ENCODE peak calls at places on chromosome 11, in four cellular contexts. One of them, this sample, is unnamed.
A peak's percentile ranks its signal among the peaks of the same experiment; 100 is the strongest.

GRCh38 chr11:99063331-99063730 is 42.6 kb downstream of the CNTN5 start:
- DNase-seq in IMR-90: no peak
- DNase-seq in fibroblast of lung: no peak
- DNase-seq in OCI-LY7: no peak
- DNase-seq in this sample: no peak

GRCh38 chr11:126431401-126432064 is 76.0 kb downstream of the ST3GAL4 start:
- DNase-seq in IMR-90: peak; percentile 72
- DNase-seq in fibroblast of lung: peak; percentile 83
- DNase-seq in OCI-LY7: no peak
- DNase-seq in this sample: peak; percentile 99

GRCh38 chr11:12538889-12539421 is 135.3 kb upstream of the TEAD1 start:
- DNase-seq in fibroblast of lung: no peak
- DNase-seq in OCI-LY7: no peak
- DNase-seq in IMR-90: no peak
- DNase-seq in this sample: no peak

GRCh38 chr11:65428578-65429068 is 6.0 kb downstream of the NEAT1 start:
- DNase-seq in IMR-90: no peak
- DNase-seq in OCI-LY7: no peak
- DNase-seq in fibroblast of lung: no peak
- DNase-seq in this sample: no peak

GRCh38 chr11:66475349-66476172 is 4.7 kb upstream of the DPP3 start:
- DNase-seq in IMR-90: no peak
- DNase-seq in OCI-LY7: no peak
- DNase-seq in fibroblast of lung: no peak
- DNase-seq in this sample: peak; percentile 45

GRCh38 chr11:132631956-132632355 is 900.3 kb downstream of the OPCML start:
- DNase-seq in IMR-90: peak; percentile 8
- DNase-seq in fibroblast of lung: no peak
- DNase-seq in OCI-LY7: no peak
- DNase-seq in this sample: no peak

GRCh38 chr11:27427183-27427980 is 45.2 kb downstream of the LGR4 start:
- DNase-seq in fibroblast of lung: peak; percentile 78
- DNase-seq in OCI-LY7: no peak
- DNase-seq in IMR-90: peak; percentile 34
- DNase-seq in this sample: no peak

GRCh38 chr11:106818416-106818815 is 199.9 kb downstream of the GUCY1A2 start:
- DNase-seq in IMR-90: no peak
- DNase-seq in OCI-LY7: no peak
- DNase-seq in fibroblast of lung: no peak
- DNase-seq in this sample: no peak

GRCh38 chr11:3723014-3723708 is 52.0 kb upstream of the CHRNA10 start:
- DNase-seq in OCI-LY7: no peak
- DNase-seq in IMR-90: peak; percentile 99
- DNase-seq in fibroblast of lung: peak; percentile 95
- DNase-seq in this sample: peak; percentile 73

GRCh38 chr11:74636633-74637184 is 44.3 kb downstream of the POLD3 start:
- DNase-seq in IMR-90: peak; percentile 95
- DNase-seq in OCI-LY7: no peak
- DNase-seq in fibroblast of lung: peak; percentile 91
- DNase-seq in this sample: peak; percentile 44

GRCh38 chr11:110251837-110252236 is 44.6 kb downstream of the RDX start:
- DNase-seq in OCI-LY7: no peak
- DNase-seq in fibroblast of lung: peak; percentile 77
- DNase-seq in IMR-90: peak; percentile 65
- DNase-seq in this sample: no peak

GRCh38 chr11:60946601-60947265 is 5.2 kb downstream of the SLC15A3 start:
- DNase-seq in fibroblast of lung: no peak
- DNase-seq in IMR-90: no peak
- DNase-seq in OCI-LY7: no peak
- DNase-seq in this sample: no peak

GRCh38 chr11:14184548-14184947 is 174.4 kb downstream of the RRAS2 start:
- DNase-seq in IMR-90: no peak
- DNase-seq in OCI-LY7: no peak
- DNase-seq in fibroblast of lung: peak; percentile 14
- DNase-seq in this sample: no peak

GRCh38 chr11:765025-765801 is 12.1 kb downstream of the GATD1 start:
- DNase-seq in IMR-90: peak; percentile 36
- DNase-seq in fibroblast of lung: peak; percentile 30
- DNase-seq in OCI-LY7: peak; percentile 65
- DNase-seq in this sample: peak; percentile 86

GRCh38 chr11:99693941-99694492 is 673.3 kb downstream of the CNTN5 start:
- DNase-seq in OCI-LY7: no peak
- DNase-seq in IMR-90: peak; percentile 94
- DNase-seq in fibroblast of lung: peak; percentile 85
- DNase-seq in this sample: no peak

GRCh38 chr11:19368726-19369364 is 128.1 kb upstream of the E2F8 start:
- DNase-seq in fibroblast of lung: no peak
- DNase-seq in OCI-LY7: peak; percentile 22
- DNase-seq in IMR-90: no peak
- DNase-seq in this sample: no peak

GRCh38 chr11:21625982-21626381 is 566.9 kb upstream of the ANO5 start:
- DNase-seq in OCI-LY7: peak; percentile 69
- DNase-seq in fibroblast of lung: peak; percentile 0
- DNase-seq in IMR-90: no peak
- DNase-seq in this sample: no peak

GRCh38 chr11:6703247-6704063 is 20.3 kb upstream of the MRPL17 start:
- DNase-seq in OCI-LY7: peak; percentile 42
- DNase-seq in fibroblast of lung: peak; percentile 58
- DNase-seq in IMR-90: peak; percentile 57
- DNase-seq in this sample: no peak

GRCh38 chr11:112877561-112877960 is 83.7 kb upstream of the NCAM1 start:
- DNase-seq in fibroblast of lung: no peak
- DNase-seq in OCI-LY7: no peak
- DNase-seq in IMR-90: no peak
- DNase-seq in this sample: no peak

GRCh38 chr11:66883021-66883968 is 26.4 kb downstream of the LRFN4 start:
- DNase-seq in OCI-LY7: peak; percentile 75
- DNase-seq in IMR-90: peak; percentile 86
- DNase-seq in fibroblast of lung: peak; percentile 85
- DNase-seq in this sample: peak; percentile 93

GRCh38 chr11:67300756-67301312 is 2.5 kb upstream of the SSH3 start:
- DNase-seq in fibroblast of lung: no peak
- DNase-seq in OCI-LY7: no peak
- DNase-seq in IMR-90: no peak
- DNase-seq in this sample: peak; percentile 23

GRCh38 chr11:2445107-2445947 is 519 bp downstream of the KCNQ1 start:
- DNase-seq in IMR-90: no peak
- DNase-seq in fibroblast of lung: no peak
- DNase-seq in OCI-LY7: no peak
- DNase-seq in this sample: peak; percentile 90
- H2AFZ ChIP-seq in IMR-90: peak overlapping the region; percentile 63
- H2AFZ ChIP-seq in fibroblast of lung: no peak overlapping the region
- H2AFZ ChIP-seq in OCI-LY7: no peak overlapping the region
- H2AFZ ChIP-seq in this sample: no peak overlapping the region

GRCh38 chr11:102007567-102008437 is 39.4 kb upstream of the CFAP300 start:
- DNase-seq in fibroblast of lung: peak; percentile 50
- DNase-seq in IMR-90: peak; percentile 66
- DNase-seq in OCI-LY7: peak; percentile 64
- DNase-seq in this sample: no peak
- H2AFZ ChIP-seq in fibroblast of lung: peak overlapping the region; percentile 74
- H2AFZ ChIP-seq in IMR-90: peak overlapping the region; percentile 71
- H2AFZ ChIP-seq in OCI-LY7: no peak overlapping the region
- H2AFZ ChIP-seq in this sample: peak overlapping the region; percentile 30

DNA sequence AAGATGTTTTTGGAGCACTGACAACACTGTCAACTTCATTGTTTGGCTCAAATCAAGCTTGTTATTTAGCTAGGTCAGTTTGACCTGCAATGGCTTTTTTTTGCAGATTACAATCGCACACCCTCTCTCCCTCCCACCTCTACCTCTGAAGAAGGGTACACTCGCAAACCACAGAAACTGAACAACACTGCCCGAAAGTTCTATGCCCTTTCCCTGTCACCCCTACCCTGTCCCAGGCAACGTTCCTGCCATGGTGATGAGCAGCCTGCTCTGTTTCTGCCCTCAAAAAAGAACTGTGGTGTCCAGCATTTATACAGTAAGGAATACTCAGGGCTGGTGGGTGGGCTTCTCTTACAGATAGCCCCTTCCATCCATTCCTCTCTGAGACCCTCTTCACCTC is 33.7 kb downstream of the SC5D start:
- DNase-seq in IMR-90: no peak
- DNase-seq in OCI-LY7: no peak
- DNase-seq in fibroblast of lung: no peak
- DNase-seq in this sample: no peak
- H2AFZ ChIP-seq in IMR-90: no peak overlapping the region
- H2AFZ ChIP-seq in OCI-LY7: peak overlapping the region; percentile 59
- H2AFZ ChIP-seq in fibroblast of lung: no peak overlapping the region
- H2AFZ ChIP-seq in this sample: no peak overlapping the region

DNA sequence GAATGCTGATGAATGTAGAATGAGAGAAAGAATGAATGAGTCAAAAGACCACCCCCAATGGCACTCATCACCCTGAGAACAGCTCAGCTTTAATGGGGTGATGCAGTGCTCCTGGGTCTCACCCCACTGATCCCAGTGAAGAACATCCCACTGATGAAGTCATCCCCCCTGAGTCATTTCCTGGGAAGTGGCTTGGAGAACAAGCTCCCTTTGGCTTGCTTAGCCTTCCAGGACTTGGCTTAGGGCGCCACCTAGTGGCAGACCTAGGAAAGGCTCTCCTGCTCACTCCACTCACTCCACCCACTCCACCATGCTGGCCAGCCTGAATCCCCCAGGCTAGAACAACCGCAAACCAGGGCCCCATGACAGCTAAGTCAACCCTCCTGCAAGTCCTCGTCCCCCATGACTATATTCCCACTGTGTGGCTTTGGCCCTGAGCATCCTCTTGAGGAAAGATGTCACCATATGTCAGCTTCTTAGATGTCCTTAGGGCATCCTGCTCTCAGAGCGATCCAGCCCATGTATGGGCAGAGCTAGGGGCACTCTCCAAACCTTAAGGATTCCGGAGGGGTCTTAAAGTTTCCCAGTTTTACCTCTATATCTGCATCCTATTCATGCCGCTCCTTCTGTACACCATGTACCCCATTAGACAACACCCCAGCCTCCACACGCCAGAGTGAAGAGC is 17.8 kb upstream of the TMPRSS13 start:
- DNase-seq in fibroblast of lung: peak; percentile 87
- DNase-seq in OCI-LY7: peak; percentile 76
- DNase-seq in IMR-90: peak; percentile 91
- DNase-seq in this sample: peak; percentile 97
- H2AFZ ChIP-seq in fibroblast of lung: no peak overlapping the region
- H2AFZ ChIP-seq in OCI-LY7: no peak overlapping the region
- H2AFZ ChIP-seq in IMR-90: peak overlapping the region; percentile 72
- H2AFZ ChIP-seq in this sample: no peak overlapping the region

DNA sequence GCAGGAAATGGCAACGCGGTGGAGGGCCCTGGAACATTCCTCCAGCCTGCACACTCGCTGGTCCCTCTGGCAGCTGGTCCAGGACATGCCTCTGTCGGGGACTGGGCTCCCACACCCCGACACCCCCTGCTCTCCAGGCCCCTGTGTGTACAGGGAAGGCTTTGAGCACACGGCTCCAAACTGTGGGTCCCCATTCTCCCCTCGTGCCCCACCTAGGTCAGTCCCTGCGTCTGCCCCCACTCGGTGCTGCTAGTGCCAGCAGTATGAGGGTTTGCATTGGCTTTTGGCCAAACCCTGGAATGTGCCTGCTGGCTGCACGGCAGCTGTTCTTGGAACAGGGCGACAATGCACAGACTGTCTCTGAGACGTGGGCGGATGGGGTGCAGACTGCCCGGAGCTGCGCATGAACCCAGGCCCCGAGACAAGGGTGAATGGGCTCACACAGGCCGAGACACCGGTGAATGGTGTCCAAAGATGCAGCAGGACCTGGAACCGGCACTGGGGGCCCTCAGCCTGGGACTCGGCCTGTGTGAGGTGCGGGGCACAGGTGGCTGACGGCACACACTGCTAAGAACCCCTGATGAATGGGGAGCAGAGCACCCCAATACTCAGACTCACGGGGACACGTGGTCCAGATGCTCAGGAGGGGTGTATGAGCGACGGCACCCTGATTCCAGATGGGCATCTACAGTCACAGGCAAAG is 7.5 kb upstream of the SYT8 start:
- DNase-seq in fibroblast of lung: peak; percentile 90
- DNase-seq in IMR-90: peak; percentile 65
- DNase-seq in OCI-LY7: no peak
- DNase-seq in this sample: peak; percentile 98
- H2AFZ ChIP-seq in fibroblast of lung: no peak overlapping the region
- H2AFZ ChIP-seq in IMR-90: peak overlapping the region; percentile 83
- H2AFZ ChIP-seq in OCI-LY7: no peak overlapping the region
- H2AFZ ChIP-seq in this sample: peak overlapping the region; percentile 73

DNA sequence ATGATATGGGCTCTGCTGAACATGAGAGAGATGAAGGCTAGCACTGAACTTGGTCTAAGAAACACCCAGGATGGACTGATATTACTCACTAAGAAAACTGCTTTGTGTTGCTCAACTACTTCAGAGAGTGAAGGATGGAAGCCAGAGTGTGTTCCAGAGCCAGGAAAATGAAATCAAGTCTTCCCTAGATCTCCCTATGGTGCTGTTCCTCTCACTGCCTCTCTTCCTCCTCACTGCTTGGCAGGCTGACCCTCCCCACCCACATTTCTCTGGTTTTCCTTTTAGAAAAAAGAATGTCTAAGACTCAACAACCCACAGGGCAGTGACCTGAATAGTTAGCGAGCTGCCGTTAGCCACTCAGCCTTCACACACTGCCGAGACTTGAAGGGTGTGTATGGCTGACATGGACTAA is 65.6 kb downstream of the CCDC81 start:
- DNase-seq in IMR-90: peak; percentile 55
- DNase-seq in fibroblast of lung: peak; percentile 87
- DNase-seq in OCI-LY7: no peak
- DNase-seq in this sample: peak; percentile 74
- H2AFZ ChIP-seq in IMR-90: no peak overlapping the region
- H2AFZ ChIP-seq in fibroblast of lung: peak overlapping the region; percentile 50
- H2AFZ ChIP-seq in OCI-LY7: no peak overlapping the region
- H2AFZ ChIP-seq in this sample: peak overlapping the region; percentile 63

This sample was measured in osteoblast.